ENCODE peak calls at places on chromosomes 1 and 21, in eight cellular contexts. One of them, this sample, is unnamed.

GRCh38 chr21:32958288-32958992 is 67.3 kb upstream of the OLIG2 start:
- DNase-seq in choroid plexus epithelial cell: no peak
- DNase-seq in lower leg skin: peak
- DNase-seq in OCI-LY7: no peak
- DNase-seq in NCI-H187: no peak
- DNase-seq in A549: no peak
- DNase-seq in hypothalamus: no peak
- DNase-seq in thoracic aorta: no peak
- DNase-seq in this sample: no peak

GRCh38 chr1:164719676-164720075 is 160.7 kb downstream of the PBX1 start:
- DNase-seq in hypothalamus: no peak
- DNase-seq in NCI-H187: no peak
- DNase-seq in A549: no peak
- DNase-seq in choroid plexus epithelial cell: no peak
- DNase-seq in lower leg skin: no peak
- DNase-seq in OCI-LY7: no peak
- DNase-seq in thoracic aorta: no peak
- DNase-seq in this sample: no peak

GRCh38 chr1:84573967-84574842 is at the start of gene CTBS:
- DNase-seq in OCI-LY7: peak
- DNase-seq in A549: peak
- DNase-seq in thoracic aorta: peak
- DNase-seq in NCI-H187: peak
- DNase-seq in hypothalamus: peak
- DNase-seq in lower leg skin: peak
- DNase-seq in choroid plexus epithelial cell: peak
- DNase-seq in this sample: peak

GRCh38 chr1:208850441-208850840 is 606.3 kb upstream of the PLXNA2 start:
- DNase-seq in thoracic aorta: no peak
- DNase-seq in NCI-H187: no peak
- DNase-seq in choroid plexus epithelial cell: no peak
- DNase-seq in OCI-LY7: no peak
- DNase-seq in A549: no peak
- DNase-seq in hypothalamus: no peak
- DNase-seq in lower leg skin: no peak
- DNase-seq in this sample: no peak

GRCh38 chr1:72115290-72115689 is 167.0 kb downstream of the NEGR1 start:
- DNase-seq in A549: no peak
- DNase-seq in thoracic aorta: no peak
- DNase-seq in lower leg skin: no peak
- DNase-seq in hypothalamus: no peak
- DNase-seq in choroid plexus epithelial cell: no peak
- DNase-seq in NCI-H187: no peak
- DNase-seq in OCI-LY7: no peak
- DNase-seq in this sample: no peak

GRCh38 chr1:211386931-211387330 is 60.3 kb downstream of the TRAF5 start:
- DNase-seq in OCI-LY7: no peak
- DNase-seq in choroid plexus epithelial cell: peak
- DNase-seq in thoracic aorta: no peak
- DNase-seq in lower leg skin: no peak
- DNase-seq in A549: no peak
- DNase-seq in hypothalamus: no peak
- DNase-seq in NCI-H187: no peak
- DNase-seq in this sample: no peak

GRCh38 chr1:159200759-159201158 is 3.9 kb upstream of the ACKR1 start:
- DNase-seq in NCI-H187: no peak
- DNase-seq in hypothalamus: no peak
- DNase-seq in choroid plexus epithelial cell: no peak
- DNase-seq in OCI-LY7: no peak
- DNase-seq in A549: no peak
- DNase-seq in thoracic aorta: no peak
- DNase-seq in lower leg skin: no peak
- DNase-seq in this sample: no peak

GRCh38 chr1:117815926-117816325 is 113.5 kb downstream of the GDAP2 start:
- DNase-seq in NCI-H187: no peak
- DNase-seq in OCI-LY7: peak
- DNase-seq in lower leg skin: no peak
- DNase-seq in thoracic aorta: no peak
- DNase-seq in A549: no peak
- DNase-seq in choroid plexus epithelial cell: no peak
- DNase-seq in hypothalamus: no peak
- DNase-seq in this sample: no peak

GRCh38 chr1:240998024-240998423 is 359.0 kb downstream of the RGS7 start:
- DNase-seq in hypothalamus: no peak
- DNase-seq in NCI-H187: no peak
- DNase-seq in choroid plexus epithelial cell: no peak
- DNase-seq in thoracic aorta: no peak
- DNase-seq in lower leg skin: no peak
- DNase-seq in A549: no peak
- DNase-seq in OCI-LY7: no peak
- DNase-seq in this sample: no peak

GRCh38 chr1:36367798-36368197 is 17.9 kb downstream of the STK40 start:
- DNase-seq in OCI-LY7: no peak
- DNase-seq in A549: no peak
- DNase-seq in choroid plexus epithelial cell: no peak
- DNase-seq in thoracic aorta: no peak
- DNase-seq in hypothalamus: no peak
- DNase-seq in lower leg skin: no peak
- DNase-seq in NCI-H187: peak
- DNase-seq in this sample: no peak

GRCh38 chr1:18922848-18923475 is 20.6 kb upstream of the ALDH4A1 start:
- DNase-seq in hypothalamus: no peak
- DNase-seq in thoracic aorta: no peak
- DNase-seq in lower leg skin: no peak
- DNase-seq in NCI-H187: peak
- DNase-seq in A549: no peak
- DNase-seq in choroid plexus epithelial cell: no peak
- DNase-seq in OCI-LY7: no peak
- DNase-seq in this sample: no peak

GRCh38 chr1:116261227-116261626 is 111.8 kb upstream of the ATP1A1 start:
- DNase-seq in lower leg skin: no peak
- DNase-seq in hypothalamus: no peak
- DNase-seq in choroid plexus epithelial cell: no peak
- DNase-seq in thoracic aorta: no peak
- DNase-seq in OCI-LY7: no peak
- DNase-seq in A549: no peak
- DNase-seq in NCI-H187: no peak
- DNase-seq in this sample: no peak

GRCh38 chr1:149942207-149942606 is 5.5 kb upstream of the MTMR11 start:
- DNase-seq in NCI-H187: no peak
- DNase-seq in OCI-LY7: no peak
- DNase-seq in thoracic aorta: no peak
- DNase-seq in lower leg skin: no peak
- DNase-seq in hypothalamus: no peak
- DNase-seq in A549: peak
- DNase-seq in choroid plexus epithelial cell: peak
- DNase-seq in this sample: no peak

This sample was measured in NCI-H1436 treated with DMSO at 0.1 percent for 48 hours.